ENCODE peak calls at places on chromosome 21, in four cellular contexts. One of them, this sample, is unnamed.
A peak's percentile ranks its signal among the peaks of the same experiment; 100 is the strongest.

GRCh38 chr21:46379691-46380090 is 55.7 kb downstream of the PCNT start:
- DNase-seq in K562: no peak
- DNase-seq in breast epithelium: no peak
- DNase-seq in left ventricle myocardium inferior: no peak
- DNase-seq in this sample: no peak

GRCh38 chr21:17371470-17371869 is 141.4 kb upstream of the CXADR start:
- DNase-seq in K562: no peak
- DNase-seq in breast epithelium: no peak
- DNase-seq in left ventricle myocardium inferior: no peak
- DNase-seq in this sample: no peak

GRCh38 chr21:15976807-15977206 is 247.0 kb downstream of the USP25 start:
- DNase-seq in K562: no peak
- DNase-seq in breast epithelium: no peak
- DNase-seq in left ventricle myocardium inferior: no peak
- DNase-seq in this sample: no peak

GRCh38 chr21:22855581-22855980 is 1857.4 kb downstream of the NCAM2 start:
- DNase-seq in K562: no peak
- DNase-seq in breast epithelium: no peak
- DNase-seq in left ventricle myocardium inferior: no peak
- DNase-seq in this sample: no peak

GRCh38 chr21:21000576-21001175 is 2.5 kb downstream of the NCAM2 start:
- DNase-seq in K562: no peak
- DNase-seq in breast epithelium: no peak
- DNase-seq in left ventricle myocardium inferior: no peak
- DNase-seq in this sample: no peak

GRCh38 chr21:34523019-34523418 is 11.0 kb upstream of the KCNE1 start:
- DNase-seq in K562: no peak
- DNase-seq in breast epithelium: no peak
- DNase-seq in left ventricle myocardium inferior: no peak
- DNase-seq in this sample: no peak

GRCh38 chr21:34799092-34799491 is 130.3 kb downstream of the CLIC6 start:
- DNase-seq in K562: no peak
- DNase-seq in breast epithelium: no peak
- DNase-seq in left ventricle myocardium inferior: no peak
- DNase-seq in this sample: no peak

GRCh38 chr21:41048141-41048540 is 119.8 kb upstream of the BACE2 start:
- DNase-seq in K562: no peak
- DNase-seq in breast epithelium: no peak
- DNase-seq in left ventricle myocardium inferior: no peak
- DNase-seq in this sample: no peak

GRCh38 chr21:29271927-29272333 is 26.8 kb upstream of the BACH1 start:
- DNase-seq in K562: no peak
- DNase-seq in breast epithelium: no peak
- DNase-seq in left ventricle myocardium inferior: no peak
- DNase-seq in this sample: no peak

GRCh38 chr21:15967661-15968060 is 237.9 kb downstream of the USP25 start:
- DNase-seq in K562: no peak
- DNase-seq in breast epithelium: no peak
- DNase-seq in left ventricle myocardium inferior: no peak
- DNase-seq in this sample: no peak

GRCh38 chr21:41857771-41858300 is 21.3 kb downstream of the PRDM15 start:
- DNase-seq in K562: no peak
- DNase-seq in breast epithelium: no peak
- DNase-seq in left ventricle myocardium inferior: no peak
- DNase-seq in this sample: no peak

GRCh38 chr21:42755766-42756579 is 102.6 kb downstream of the PDE9A start:
- DNase-seq in K562: no peak
- DNase-seq in breast epithelium: no peak
- DNase-seq in left ventricle myocardium inferior: no peak
- DNase-seq in this sample: no peak

GRCh38 chr21:24163539-24163938 is 1443.7 kb downstream of the MRPL39 start:
- DNase-seq in K562: no peak
- DNase-seq in breast epithelium: no peak
- DNase-seq in left ventricle myocardium inferior: no peak
- DNase-seq in this sample: no peak

GRCh38 chr21:41819856-41820281 is 53.0 kb upstream of the RIPK4 start:
- DNase-seq in K562: no peak
- DNase-seq in breast epithelium: no peak
- DNase-seq in left ventricle myocardium inferior: no peak
- DNase-seq in this sample: no peak

GRCh38 chr21:43935711-43936110 is 70.7 kb downstream of the AGPAT3 start:
- DNase-seq in K562: no peak
- DNase-seq in breast epithelium: no peak
- DNase-seq in left ventricle myocardium inferior: no peak
- DNase-seq in this sample: no peak

GRCh38 chr21:42454791-42455190 is 41.2 kb downstream of the RSPH1 start:
- DNase-seq in K562: no peak
- DNase-seq in breast epithelium: no peak
- DNase-seq in left ventricle myocardium inferior: no peak
- DNase-seq in this sample: no peak

GRCh38 chr21:42614811-42615342 is 38.5 kb upstream of the PDE9A start:
- DNase-seq in K562: no peak
- DNase-seq in breast epithelium: peak; percentile 65
- DNase-seq in left ventricle myocardium inferior: no peak
- DNase-seq in this sample: no peak

GRCh38 chr21:28714795-28715464 is 277.7 kb downstream of the LTN1 start:
- DNase-seq in K562: no peak
- DNase-seq in breast epithelium: no peak
- DNase-seq in left ventricle myocardium inferior: no peak
- DNase-seq in this sample: no peak

GRCh38 chr21:42319368-42319767 is 4.2 kb upstream of the TFF3 start:
- DNase-seq in K562: no peak
- DNase-seq in breast epithelium: no peak
- DNase-seq in left ventricle myocardium inferior: no peak
- DNase-seq in this sample: no peak

GRCh38 chr21:41611966-41612606 is 104.1 kb upstream of the TMPRSS2 start:
- DNase-seq in K562: peak; percentile 43
- DNase-seq in breast epithelium: no peak
- DNase-seq in left ventricle myocardium inferior: no peak
- DNase-seq in this sample: no peak

GRCh38 chr21:15301736-15302135 is 236.9 kb upstream of the NRIP1 start:
- DNase-seq in K562: no peak
- DNase-seq in breast epithelium: no peak
- DNase-seq in left ventricle myocardium inferior: no peak
- DNase-seq in this sample: no peak

GRCh38 chr21:43321111-43321510 is 105.8 kb downstream of the SIK1 start:
- DNase-seq in K562: no peak
- DNase-seq in breast epithelium: no peak
- DNase-seq in left ventricle myocardium inferior: no peak
- DNase-seq in this sample: no peak

DNA sequence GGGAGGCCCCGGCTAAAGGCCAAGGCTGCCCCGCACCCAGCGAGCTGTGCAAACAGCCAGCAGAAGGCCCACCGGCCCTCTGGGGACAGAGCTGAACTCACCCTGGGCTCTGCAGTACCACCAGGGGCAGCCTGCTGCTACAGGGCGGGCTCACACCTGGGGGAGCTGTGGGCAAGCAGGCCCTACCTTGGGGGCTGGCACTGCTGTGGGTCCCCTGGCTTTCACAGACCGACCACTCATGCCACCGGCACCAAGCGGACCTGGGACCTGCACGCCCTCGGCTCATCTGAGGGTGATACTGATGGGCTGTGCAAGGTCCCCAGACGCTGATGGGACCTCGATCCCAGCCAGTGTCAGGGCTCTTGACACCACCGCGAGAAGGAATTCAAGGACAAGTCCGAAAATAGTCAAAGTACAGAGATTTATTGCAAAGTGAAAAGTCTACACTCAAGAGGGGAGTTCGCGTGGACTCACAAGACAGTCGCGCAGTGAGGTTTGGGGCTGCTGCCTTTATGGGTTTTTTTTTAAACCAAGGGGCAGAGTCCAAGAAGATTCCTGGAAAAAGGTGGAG is 61.0 kb upstream of the ADARB1 start:
- DNase-seq in K562: no peak
- DNase-seq in breast epithelium: no peak
- DNase-seq in left ventricle myocardium inferior: peak; percentile 10
- DNase-seq in this sample: no peak
- TF ChIP-seq CTCF in K562: peak; percentile 44
- TF ChIP-seq CTCF in breast epithelium: no peak
- TF ChIP-seq CTCF in left ventricle myocardium inferior: no peak
- TF ChIP-seq CTCF in this sample: no peak

DNA sequence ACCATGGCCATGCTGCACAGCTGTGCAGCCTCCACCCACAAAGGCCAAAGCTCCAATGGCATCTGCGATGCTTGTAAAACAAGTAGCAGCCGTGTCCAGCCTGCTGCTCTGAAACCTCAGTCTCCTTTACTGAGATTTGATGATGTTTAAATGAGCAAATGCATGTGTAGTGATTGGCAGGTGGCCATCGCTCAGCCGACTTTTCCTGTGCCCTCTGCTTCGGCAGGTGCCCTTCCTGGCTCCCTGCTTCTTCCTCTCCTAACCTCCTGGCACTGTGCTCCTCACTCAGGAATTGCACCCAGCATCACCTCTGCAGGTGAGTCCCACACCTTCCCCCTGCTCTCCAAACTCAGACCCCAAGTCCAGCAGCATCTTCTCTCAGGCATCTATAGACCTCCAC is 68.5 kb downstream of the ADARB1 start:
- DNase-seq in K562: no peak
- DNase-seq in breast epithelium: no peak
- DNase-seq in left ventricle myocardium inferior: no peak
- DNase-seq in this sample: no peak
- H3K27me3 ChIP-seq in K562: no peaks in the 10 kb centered on the region
- H3K27me3 ChIP-seq in breast epithelium: no peaks in the 10 kb centered on the region
- H3K27me3 ChIP-seq in left ventricle myocardium inferior: no peaks in the 10 kb centered on the region
- H3K27me3 ChIP-seq in this sample: no peaks in the 10 kb centered on the region

DNA sequence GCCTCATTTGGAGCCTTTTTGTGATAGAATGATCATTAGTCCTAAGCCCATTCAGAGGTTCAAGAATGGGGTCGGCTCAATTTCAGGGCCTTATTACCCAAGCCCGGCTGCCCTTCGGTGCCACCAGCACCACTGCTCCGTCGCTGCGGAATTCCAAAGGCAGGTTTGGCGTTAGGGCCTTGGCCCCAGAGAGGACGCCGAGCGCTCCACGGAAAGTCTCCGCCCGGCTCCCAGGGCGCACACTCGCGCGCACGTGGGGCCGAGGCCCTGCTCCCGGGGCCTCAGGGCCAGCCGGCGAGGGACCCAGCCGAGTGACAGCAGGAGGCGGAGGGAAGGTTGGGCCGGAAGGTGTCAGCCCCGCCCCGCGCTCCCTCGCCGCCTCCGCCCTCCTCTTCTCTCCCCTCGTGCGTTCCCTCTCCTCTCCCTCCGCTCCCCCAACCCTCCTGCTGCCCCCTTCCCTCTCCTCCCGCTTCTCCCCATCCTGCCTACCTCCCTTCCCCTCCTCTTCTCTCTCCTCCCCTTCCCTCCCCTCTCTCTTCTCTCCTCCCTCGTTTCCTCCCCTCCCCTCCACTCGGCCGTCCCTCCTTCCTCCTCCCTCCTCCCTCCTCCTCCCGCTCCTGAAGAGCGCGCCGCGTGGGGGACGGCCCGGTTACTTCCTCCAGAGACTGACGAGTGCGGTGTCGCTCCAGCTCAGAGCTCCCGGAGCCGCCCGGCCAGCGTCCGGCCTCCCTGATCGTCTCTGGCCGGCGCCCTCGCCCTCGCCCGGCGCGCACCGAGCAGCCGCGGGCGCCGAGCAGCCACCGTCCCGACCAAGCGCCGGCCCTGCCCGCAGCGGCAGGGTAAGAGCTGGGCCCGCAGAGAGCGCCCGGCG is at the start of gene ETS2:
- DNase-seq in K562: peak; percentile 93
- DNase-seq in breast epithelium: peak; percentile 82
- DNase-seq in left ventricle myocardium inferior: peak; percentile 90
- DNase-seq in this sample: peak; percentile 77
- TF ChIP-seq CTCF in K562: no peak
- TF ChIP-seq CTCF in breast epithelium: no peak
- TF ChIP-seq CTCF in left ventricle myocardium inferior: peak; percentile 11
- TF ChIP-seq CTCF in this sample: no peak

GRCh38 chr21:26948194-26948593 is 18.7 kb downstream of the ADAMTS5 start:
- DNase-seq in K562: no peak
- DNase-seq in breast epithelium: no peak
- DNase-seq in left ventricle myocardium inferior: no peak
- DNase-seq in this sample: no peak
- H3K27me3 ChIP-seq in K562: no peaks in the 10 kb centered on the region
- H3K27me3 ChIP-seq in breast epithelium: no peaks in the 10 kb centered on the region
- H3K27me3 ChIP-seq in left ventricle myocardium inferior: no peaks in the 10 kb centered on the region
- H3K27me3 ChIP-seq in this sample: no peaks in the 10 kb centered on the region

DNA sequence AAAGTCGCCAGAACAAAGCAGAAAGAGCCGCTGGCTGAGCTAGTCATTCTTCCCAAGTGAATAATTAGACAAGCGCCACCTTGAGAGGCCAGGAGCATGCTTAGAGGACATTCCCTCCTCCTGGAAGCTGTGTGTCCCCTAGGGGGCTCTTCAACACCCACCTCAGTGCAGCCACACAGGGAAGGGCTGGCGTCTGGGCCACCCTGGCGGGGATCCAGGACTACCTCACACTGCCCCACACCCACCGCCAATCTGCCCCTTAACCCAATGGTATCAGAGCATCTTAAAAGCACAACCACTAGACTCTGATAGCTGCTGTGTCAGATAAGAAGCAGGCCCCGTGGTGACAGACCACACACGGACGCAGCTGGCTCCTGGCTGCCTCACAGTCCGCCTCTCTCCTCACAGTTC is 24.9 kb downstream of the SETD4 start:
- DNase-seq in K562: no peak
- DNase-seq in breast epithelium: no peak
- DNase-seq in left ventricle myocardium inferior: no peak
- DNase-seq in this sample: no peak
- TF ChIP-seq CTCF in K562: peak; percentile 11
- TF ChIP-seq CTCF in breast epithelium: no peak
- TF ChIP-seq CTCF in left ventricle myocardium inferior: no peak
- TF ChIP-seq CTCF in this sample: no peak

GRCh38 chr21:36522174-36522810 is 42.4 kb upstream of the CLDN14 start:
- DNase-seq in K562: no peak
- DNase-seq in breast epithelium: no peak
- DNase-seq in left ventricle myocardium inferior: no peak
- DNase-seq in this sample: no peak

GRCh38 chr21:36524477-36524876 is 44.6 kb upstream of the CLDN14 start:
- DNase-seq in K562: no peak
- DNase-seq in breast epithelium: no peak
- DNase-seq in left ventricle myocardium inferior: no peak
- DNase-seq in this sample: no peak

DNA sequence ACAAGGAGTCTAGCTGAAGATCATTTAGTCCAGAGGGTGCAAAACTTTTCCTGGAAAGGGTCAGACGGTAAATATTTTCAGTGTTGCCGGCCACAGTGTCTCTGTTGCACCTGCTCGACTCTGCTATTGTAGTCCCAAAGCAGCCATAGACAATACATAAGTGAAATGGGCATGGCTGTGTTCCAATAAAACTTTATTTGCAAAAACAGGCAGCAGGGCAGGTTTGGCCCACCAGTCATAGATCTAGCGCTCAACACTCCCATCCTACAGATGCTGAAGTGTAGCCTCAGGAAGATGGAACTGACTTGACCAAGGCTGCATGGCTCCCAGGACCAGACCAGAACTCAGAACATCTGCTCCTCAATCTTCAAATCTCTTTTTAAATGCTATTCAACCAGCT is 46.2 kb upstream of the CLDN14 start:
- DNase-seq in K562: no peak
- DNase-seq in breast epithelium: no peak
- DNase-seq in left ventricle myocardium inferior: no peak
- DNase-seq in this sample: no peak
- H3K27me3 ChIP-seq in K562: peaks cover 72% of the 10 kb centered on the region
- H3K27me3 ChIP-seq in breast epithelium: no peaks in the 10 kb centered on the region
- H3K27me3 ChIP-seq in left ventricle myocardium inferior: peaks cover 44% of the 10 kb centered on the region
- H3K27me3 ChIP-seq in this sample: no peaks in the 10 kb centered on the region

GRCh38 chr21:26972131-26972707 is 5.3 kb upstream of the ADAMTS5 start:
- DNase-seq in K562: no peak
- DNase-seq in breast epithelium: no peak
- DNase-seq in left ventricle myocardium inferior: no peak
- DNase-seq in this sample: no peak
- TF ChIP-seq CTCF in K562: no peak
- TF ChIP-seq CTCF in breast epithelium: no peak
- TF ChIP-seq CTCF in left ventricle myocardium inferior: no peak
- TF ChIP-seq CTCF in this sample: no peak

GRCh38 chr21:33112151-33112550 is 42.2 kb downstream of the OLIG1 start:
- DNase-seq in K562: no peak
- DNase-seq in breast epithelium: no peak
- DNase-seq in left ventricle myocardium inferior: no peak
- DNase-seq in this sample: no peak
- H3K27me3 ChIP-seq in K562: peaks cover 80% of the 10 kb centered on the region
- H3K27me3 ChIP-seq in breast epithelium: no peaks in the 10 kb centered on the region
- H3K27me3 ChIP-seq in left ventricle myocardium inferior: peaks cover 98% of the 10 kb centered on the region
- H3K27me3 ChIP-seq in this sample: peaks cover 13% of the 10 kb centered on the region